ENCODE peak calls at places on chromosomes 1 and 21, in ten cellular contexts. One of them, this sample, is unnamed. For H3K4me1, the result is how much of the 10 kb centered on the place peaks cover.

GRCh38 chr1:236575523-236575922 is 28.8 kb downstream of the HEATR1 start:
- DNase-seq in CD8-positive, alpha-beta memory T cell: no peak
- DNase-seq in GM23248: peak
- DNase-seq in CD8-positive, alpha-beta T cell: no peak
- DNase-seq in psoas muscle: no peak
- DNase-seq in foreskin keratinocyte: no peak
- DNase-seq in fibroblast of lung: peak
- DNase-seq in HCT116: no peak
- DNase-seq in aorta: no peak
- DNase-seq in left ventricle myocardium inferior: no peak
- DNase-seq in this sample: peak

GRCh38 chr1:240455228-240455821 is 156.6 kb downstream of the GREM2 start:
- DNase-seq in aorta: no peak
- DNase-seq in foreskin keratinocyte: no peak
- DNase-seq in GM23248: peak
- DNase-seq in HCT116: no peak
- DNase-seq in left ventricle myocardium inferior: no peak
- DNase-seq in fibroblast of lung: no peak
- DNase-seq in CD8-positive, alpha-beta memory T cell: no peak
- DNase-seq in psoas muscle: no peak
- DNase-seq in CD8-positive, alpha-beta T cell: no peak
- DNase-seq in this sample: peak

GRCh38 chr1:33392639-33393038 is 38.3 kb downstream of the PHC2 start:
- DNase-seq in psoas muscle: no peak
- DNase-seq in HCT116: no peak
- DNase-seq in CD8-positive, alpha-beta T cell: no peak
- DNase-seq in fibroblast of lung: no peak
- DNase-seq in aorta: no peak
- DNase-seq in left ventricle myocardium inferior: no peak
- DNase-seq in CD8-positive, alpha-beta memory T cell: no peak
- DNase-seq in foreskin keratinocyte: no peak
- DNase-seq in GM23248: peak
- DNase-seq in this sample: peak

GRCh38 chr1:210323957-210324356 is 4.7 kb upstream of the HHAT start:
- DNase-seq in CD8-positive, alpha-beta memory T cell: no peak
- DNase-seq in CD8-positive, alpha-beta T cell: no peak
- DNase-seq in left ventricle myocardium inferior: no peak
- DNase-seq in HCT116: no peak
- DNase-seq in GM23248: no peak
- DNase-seq in foreskin keratinocyte: no peak
- DNase-seq in psoas muscle: no peak
- DNase-seq in aorta: no peak
- DNase-seq in fibroblast of lung: no peak
- DNase-seq in this sample: no peak

GRCh38 chr1:187516874-187517273 is 688.1 kb downstream of the PLA2G4A start:
- DNase-seq in GM23248: peak
- DNase-seq in aorta: no peak
- DNase-seq in HCT116: peak
- DNase-seq in foreskin keratinocyte: peak
- DNase-seq in CD8-positive, alpha-beta memory T cell: no peak
- DNase-seq in left ventricle myocardium inferior: no peak
- DNase-seq in CD8-positive, alpha-beta T cell: no peak
- DNase-seq in psoas muscle: no peak
- DNase-seq in fibroblast of lung: no peak
- DNase-seq in this sample: no peak

GRCh38 chr1:143720087-143721023 is 251.4 kb downstream of the FAM72C start:
- DNase-seq in GM23248: peak
- DNase-seq in left ventricle myocardium inferior: no peak
- DNase-seq in CD8-positive, alpha-beta memory T cell: no peak
- DNase-seq in aorta: no peak
- DNase-seq in psoas muscle: no peak
- DNase-seq in HCT116: no peak
- DNase-seq in foreskin keratinocyte: no peak
- DNase-seq in fibroblast of lung: no peak
- DNase-seq in CD8-positive, alpha-beta T cell: no peak
- DNase-seq in this sample: peak

GRCh38 chr1:118618618-118619340 is 369.4 kb downstream of the TBX15 start:
- DNase-seq in fibroblast of lung: no peak
- DNase-seq in left ventricle myocardium inferior: no peak
- DNase-seq in psoas muscle: peak
- DNase-seq in CD8-positive, alpha-beta memory T cell: no peak
- DNase-seq in HCT116: no peak
- DNase-seq in CD8-positive, alpha-beta T cell: no peak
- DNase-seq in aorta: no peak
- DNase-seq in foreskin keratinocyte: no peak
- DNase-seq in GM23248: peak
- DNase-seq in this sample: no peak

GRCh38 chr1:27519341-27520258 is 29.6 kb upstream of the WASF2 start:
- DNase-seq in CD8-positive, alpha-beta memory T cell: no peak
- DNase-seq in GM23248: no peak
- DNase-seq in left ventricle myocardium inferior: peak
- DNase-seq in CD8-positive, alpha-beta T cell: no peak
- DNase-seq in foreskin keratinocyte: no peak
- DNase-seq in HCT116: no peak
- DNase-seq in aorta: no peak
- DNase-seq in psoas muscle: no peak
- DNase-seq in fibroblast of lung: no peak
- DNase-seq in this sample: no peak

GRCh38 chr1:108121361-108122143 is 78.6 kb downstream of the SLC25A24 start:
- DNase-seq in CD8-positive, alpha-beta T cell: no peak
- DNase-seq in HCT116: no peak
- DNase-seq in aorta: no peak
- DNase-seq in psoas muscle: peak
- DNase-seq in CD8-positive, alpha-beta memory T cell: no peak
- DNase-seq in fibroblast of lung: peak
- DNase-seq in left ventricle myocardium inferior: peak
- DNase-seq in GM23248: no peak
- DNase-seq in foreskin keratinocyte: no peak
- DNase-seq in this sample: peak

GRCh38 chr1:182910143-182910542 is 42.8 kb downstream of the SHCBP1L start:
- DNase-seq in CD8-positive, alpha-beta memory T cell: no peak
- DNase-seq in CD8-positive, alpha-beta T cell: no peak
- DNase-seq in aorta: no peak
- DNase-seq in left ventricle myocardium inferior: no peak
- DNase-seq in HCT116: peak
- DNase-seq in psoas muscle: no peak
- DNase-seq in GM23248: no peak
- DNase-seq in fibroblast of lung: no peak
- DNase-seq in foreskin keratinocyte: no peak
- DNase-seq in this sample: no peak

GRCh38 chr1:42214447-42214871 is 49.9 kb upstream of the GUCA2A start:
- DNase-seq in fibroblast of lung: peak
- DNase-seq in aorta: no peak
- DNase-seq in GM23248: peak
- DNase-seq in HCT116: no peak
- DNase-seq in CD8-positive, alpha-beta T cell: no peak
- DNase-seq in foreskin keratinocyte: no peak
- DNase-seq in psoas muscle: no peak
- DNase-seq in CD8-positive, alpha-beta memory T cell: no peak
- DNase-seq in left ventricle myocardium inferior: no peak
- DNase-seq in this sample: peak

GRCh38 chr1:81213279-81213678 is 587.5 kb upstream of the ADGRL2 start:
- DNase-seq in HCT116: no peak
- DNase-seq in foreskin keratinocyte: no peak
- DNase-seq in fibroblast of lung: no peak
- DNase-seq in CD8-positive, alpha-beta T cell: no peak
- DNase-seq in CD8-positive, alpha-beta memory T cell: no peak
- DNase-seq in aorta: no peak
- DNase-seq in psoas muscle: no peak
- DNase-seq in GM23248: no peak
- DNase-seq in left ventricle myocardium inferior: no peak
- DNase-seq in this sample: no peak

GRCh38 chr1:150383629-150384318 is 19.8 kb downstream of the RPRD2 start:
- DNase-seq in fibroblast of lung: no peak
- DNase-seq in left ventricle myocardium inferior: no peak
- DNase-seq in psoas muscle: no peak
- DNase-seq in CD8-positive, alpha-beta T cell: no peak
- DNase-seq in HCT116: no peak
- DNase-seq in GM23248: no peak
- DNase-seq in aorta: no peak
- DNase-seq in CD8-positive, alpha-beta memory T cell: no peak
- DNase-seq in foreskin keratinocyte: no peak
- DNase-seq in this sample: no peak

GRCh38 chr21:23960769-23961168 is 1646.5 kb downstream of the MRPL39 start:
- DNase-seq in psoas muscle: no peak
- DNase-seq in HCT116: no peak
- DNase-seq in CD8-positive, alpha-beta memory T cell: no peak
- DNase-seq in GM23248: no peak
- DNase-seq in left ventricle myocardium inferior: no peak
- DNase-seq in aorta: no peak
- DNase-seq in CD8-positive, alpha-beta T cell: no peak
- DNase-seq in fibroblast of lung: peak
- DNase-seq in foreskin keratinocyte: no peak
- DNase-seq in this sample: no peak

DNA sequence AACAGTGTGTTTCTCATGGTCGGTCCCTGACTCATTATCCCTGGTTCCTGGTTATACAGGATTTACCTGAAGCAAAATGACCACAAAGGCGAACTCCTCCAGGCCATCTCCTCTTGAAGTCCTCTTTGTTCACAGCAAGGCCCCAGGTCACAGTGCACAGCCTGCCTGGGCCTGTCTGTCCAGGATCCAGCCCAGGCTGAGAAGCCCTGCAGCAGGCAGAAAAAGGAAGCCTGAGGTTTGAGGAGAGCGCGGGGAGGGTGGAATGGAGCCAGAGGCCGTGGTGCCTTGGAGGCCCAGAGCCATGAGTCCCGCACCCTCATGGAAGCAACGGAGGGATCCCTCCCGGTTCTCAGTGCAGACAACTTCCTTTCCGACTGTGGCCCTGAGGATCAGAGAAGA is 136.8 kb upstream of the IRF2BP2 start:
- DNase-seq in GM23248: no peak
- DNase-seq in aorta: no peak
- DNase-seq in fibroblast of lung: peak
- DNase-seq in foreskin keratinocyte: peak
- DNase-seq in left ventricle myocardium inferior: no peak
- DNase-seq in HCT116: peak
- DNase-seq in CD8-positive, alpha-beta memory T cell: no peak
- DNase-seq in CD8-positive, alpha-beta T cell: no peak
- DNase-seq in psoas muscle: no peak
- DNase-seq in this sample: no peak
- H3K4me1 ChIP-seq in GM23248: under half
- H3K4me1 ChIP-seq in aorta: under half
- H3K4me1 ChIP-seq in fibroblast of lung: under half
- H3K4me1 ChIP-seq in foreskin keratinocyte: under half
- H3K4me1 ChIP-seq in left ventricle myocardium inferior: under half
- H3K4me1 ChIP-seq in HCT116: under half
- H3K4me1 ChIP-seq in CD8-positive, alpha-beta memory T cell: under half
- H3K4me1 ChIP-seq in CD8-positive, alpha-beta T cell: under half
- H3K4me1 ChIP-seq in psoas muscle: under half
- H3K4me1 ChIP-seq in this sample: under half

DNA sequence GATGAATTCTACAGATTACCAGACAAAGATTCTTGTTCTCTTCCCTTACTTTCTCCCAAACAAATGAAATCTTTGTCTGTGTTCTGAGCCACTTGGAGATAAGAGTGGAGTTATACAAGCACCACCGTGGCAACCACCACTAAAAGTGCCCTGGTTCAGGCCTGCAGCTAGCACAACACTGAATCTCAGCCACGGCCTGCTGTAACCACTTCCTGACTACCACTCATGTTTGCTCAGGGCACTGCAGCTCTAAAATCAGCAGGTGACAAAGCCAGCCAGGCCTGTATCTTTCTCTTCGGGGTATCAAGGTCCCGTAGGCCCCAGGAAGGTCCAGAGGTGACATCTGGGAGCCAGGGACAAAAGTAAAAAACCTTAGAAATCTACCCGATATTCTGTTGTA is 3.2 kb upstream of the OR2T6 start:
- DNase-seq in foreskin keratinocyte: no peak
- DNase-seq in fibroblast of lung: no peak
- DNase-seq in aorta: no peak
- DNase-seq in psoas muscle: no peak
- DNase-seq in CD8-positive, alpha-beta T cell: no peak
- DNase-seq in left ventricle myocardium inferior: no peak
- DNase-seq in CD8-positive, alpha-beta memory T cell: no peak
- DNase-seq in HCT116: no peak
- DNase-seq in GM23248: no peak
- DNase-seq in this sample: no peak
- H3K4me1 ChIP-seq in foreskin keratinocyte: under half
- H3K4me1 ChIP-seq in fibroblast of lung: under half
- H3K4me1 ChIP-seq in aorta: under half
- H3K4me1 ChIP-seq in psoas muscle: under half
- H3K4me1 ChIP-seq in CD8-positive, alpha-beta T cell: under half
- H3K4me1 ChIP-seq in left ventricle myocardium inferior: under half
- H3K4me1 ChIP-seq in CD8-positive, alpha-beta memory T cell: under half
- H3K4me1 ChIP-seq in HCT116: under half
- H3K4me1 ChIP-seq in GM23248: under half
- H3K4me1 ChIP-seq in this sample: under half

GRCh38 chr1:22404486-22404885 is 47.2 kb upstream of the ZBTB40 start:
- DNase-seq in psoas muscle: no peak
- DNase-seq in CD8-positive, alpha-beta T cell: no peak
- DNase-seq in GM23248: no peak
- DNase-seq in CD8-positive, alpha-beta memory T cell: no peak
- DNase-seq in foreskin keratinocyte: no peak
- DNase-seq in aorta: no peak
- DNase-seq in left ventricle myocardium inferior: no peak
- DNase-seq in HCT116: no peak
- DNase-seq in fibroblast of lung: no peak
- DNase-seq in this sample: no peak
- H3K4me1 ChIP-seq in psoas muscle: under half
- H3K4me1 ChIP-seq in CD8-positive, alpha-beta T cell: under half
- H3K4me1 ChIP-seq in GM23248: under half
- H3K4me1 ChIP-seq in CD8-positive, alpha-beta memory T cell: under half
- H3K4me1 ChIP-seq in foreskin keratinocyte: under half
- H3K4me1 ChIP-seq in aorta: under half
- H3K4me1 ChIP-seq in left ventricle myocardium inferior: under half
- H3K4me1 ChIP-seq in HCT116: under half
- H3K4me1 ChIP-seq in fibroblast of lung: under half
- H3K4me1 ChIP-seq in this sample: under half

GRCh38 chr1:226655251-226656163 is 83.6 kb downstream of the ITPKB start:
- DNase-seq in psoas muscle: peak
- DNase-seq in CD8-positive, alpha-beta memory T cell: peak
- DNase-seq in aorta: peak
- DNase-seq in GM23248: no peak
- DNase-seq in foreskin keratinocyte: no peak
- DNase-seq in left ventricle myocardium inferior: peak
- DNase-seq in HCT116: no peak
- DNase-seq in CD8-positive, alpha-beta T cell: no peak
- DNase-seq in fibroblast of lung: no peak
- DNase-seq in this sample: no peak
- H3K4me1 ChIP-seq in psoas muscle: half or more
- H3K4me1 ChIP-seq in CD8-positive, alpha-beta memory T cell: under half
- H3K4me1 ChIP-seq in aorta: under half
- H3K4me1 ChIP-seq in GM23248: under half
- H3K4me1 ChIP-seq in foreskin keratinocyte: under half
- H3K4me1 ChIP-seq in left ventricle myocardium inferior: under half
- H3K4me1 ChIP-seq in HCT116: under half
- H3K4me1 ChIP-seq in CD8-positive, alpha-beta T cell: under half
- H3K4me1 ChIP-seq in fibroblast of lung: under half
- H3K4me1 ChIP-seq in this sample: under half